ENCODE peak calls at places on chromosome 18, in ten cellular contexts. One of them, this sample, is unnamed.
A peak's percentile ranks its signal among the peaks of the same experiment; 100 is the strongest.

GRCh38 chr18:39380823-39381222 is 1815.2 kb upstream of the CELF4 start:
- DNase-seq in nucleus accumbens: no peak
- DNase-seq in amniotic epithelial cell: no peak
- DNase-seq in effector memory CD8-positive, alpha-beta T cell: no peak
- DNase-seq in BJ: no peak
- DNase-seq in OCI-LY7: no peak
- DNase-seq in GM12892: no peak
- DNase-seq in breast epithelium: no peak
- DNase-seq in M059J: no peak
- DNase-seq in stimulated activated CD8-positive, alpha-beta memory T cell treated with anti-CD3 and anti-CD28 coated beads, Interleukin-15, amount 100 ng/mL, for 1 hour: no peak
- DNase-seq in this sample: no peak

GRCh38 chr18:46516555-46516954 is 140.5 kb downstream of the LOXHD1 start:
- DNase-seq in nucleus accumbens: no peak
- DNase-seq in amniotic epithelial cell: no peak
- DNase-seq in effector memory CD8-positive, alpha-beta T cell: no peak
- DNase-seq in BJ: no peak
- DNase-seq in OCI-LY7: no peak
- DNase-seq in GM12892: no peak
- DNase-seq in breast epithelium: no peak
- DNase-seq in M059J: no peak
- DNase-seq in stimulated activated CD8-positive, alpha-beta memory T cell treated with anti-CD3 and anti-CD28 coated beads, Interleukin-15, amount 100 ng/mL, for 1 hour: no peak
- DNase-seq in this sample: no peak

GRCh38 chr18:48356909-48357631 is 52.1 kb downstream of the ZBTB7C start:
- DNase-seq in nucleus accumbens: no peak
- DNase-seq in amniotic epithelial cell: no peak
- DNase-seq in effector memory CD8-positive, alpha-beta T cell: no peak
- DNase-seq in BJ: no peak
- DNase-seq in OCI-LY7: no peak
- DNase-seq in GM12892: no peak
- DNase-seq in breast epithelium: peak; percentile 76
- DNase-seq in M059J: no peak
- DNase-seq in stimulated activated CD8-positive, alpha-beta memory T cell treated with anti-CD3 and anti-CD28 coated beads, Interleukin-15, amount 100 ng/mL, for 1 hour: no peak
- DNase-seq in this sample: no peak

GRCh38 chr18:3816601-3817363 is 366.8 kb downstream of the TGIF1 start:
- DNase-seq in nucleus accumbens: no peak
- DNase-seq in amniotic epithelial cell: peak; percentile 100
- DNase-seq in effector memory CD8-positive, alpha-beta T cell: no peak
- DNase-seq in BJ: peak; percentile 97
- DNase-seq in OCI-LY7: no peak
- DNase-seq in GM12892: no peak
- DNase-seq in breast epithelium: no peak
- DNase-seq in M059J: peak; percentile 69
- DNase-seq in stimulated activated CD8-positive, alpha-beta memory T cell treated with anti-CD3 and anti-CD28 coated beads, Interleukin-15, amount 100 ng/mL, for 1 hour: no peak
- DNase-seq in this sample: no peak

GRCh38 chr18:75247041-75247551 is 36.5 kb downstream of the TSHZ1 start:
- DNase-seq in nucleus accumbens: no peak
- DNase-seq in amniotic epithelial cell: peak; percentile 79
- DNase-seq in effector memory CD8-positive, alpha-beta T cell: no peak
- DNase-seq in BJ: no peak
- DNase-seq in OCI-LY7: no peak
- DNase-seq in GM12892: no peak
- DNase-seq in breast epithelium: no peak
- DNase-seq in M059J: peak; percentile 22
- DNase-seq in stimulated activated CD8-positive, alpha-beta memory T cell treated with anti-CD3 and anti-CD28 coated beads, Interleukin-15, amount 100 ng/mL, for 1 hour: no peak
- DNase-seq in this sample: no peak

GRCh38 chr18:13279181-13280065 is 60.9 kb downstream of the LDLRAD4 start:
- DNase-seq in nucleus accumbens: no peak
- DNase-seq in amniotic epithelial cell: no peak
- DNase-seq in effector memory CD8-positive, alpha-beta T cell: no peak
- DNase-seq in BJ: no peak
- DNase-seq in OCI-LY7: no peak
- DNase-seq in GM12892: no peak
- DNase-seq in breast epithelium: no peak
- DNase-seq in M059J: no peak
- DNase-seq in stimulated activated CD8-positive, alpha-beta memory T cell treated with anti-CD3 and anti-CD28 coated beads, Interleukin-15, amount 100 ng/mL, for 1 hour: no peak
- DNase-seq in this sample: no peak

GRCh38 chr18:57359433-57359832 is 7.1 kb downstream of the ST8SIA3 start:
- DNase-seq in nucleus accumbens: no peak
- DNase-seq in amniotic epithelial cell: no peak
- DNase-seq in effector memory CD8-positive, alpha-beta T cell: no peak
- DNase-seq in BJ: no peak
- DNase-seq in OCI-LY7: no peak
- DNase-seq in GM12892: no peak
- DNase-seq in breast epithelium: no peak
- DNase-seq in M059J: no peak
- DNase-seq in stimulated activated CD8-positive, alpha-beta memory T cell treated with anti-CD3 and anti-CD28 coated beads, Interleukin-15, amount 100 ng/mL, for 1 hour: no peak
- DNase-seq in this sample: no peak

GRCh38 chr18:36176739-36177138 is 10.6 kb upstream of the MOCOS start:
- DNase-seq in nucleus accumbens: no peak
- DNase-seq in amniotic epithelial cell: no peak
- DNase-seq in effector memory CD8-positive, alpha-beta T cell: no peak
- DNase-seq in BJ: no peak
- DNase-seq in OCI-LY7: no peak
- DNase-seq in GM12892: no peak
- DNase-seq in breast epithelium: no peak
- DNase-seq in M059J: peak; percentile 97
- DNase-seq in stimulated activated CD8-positive, alpha-beta memory T cell treated with anti-CD3 and anti-CD28 coated beads, Interleukin-15, amount 100 ng/mL, for 1 hour: no peak
- DNase-seq in this sample: no peak

GRCh38 chr18:78998350-78999055 is 18.9 kb downstream of the SALL3 start:
- DNase-seq in nucleus accumbens: no peak
- DNase-seq in amniotic epithelial cell: no peak
- DNase-seq in effector memory CD8-positive, alpha-beta T cell: no peak
- DNase-seq in BJ: no peak
- DNase-seq in OCI-LY7: no peak
- DNase-seq in GM12892: no peak
- DNase-seq in breast epithelium: no peak
- DNase-seq in M059J: no peak
- DNase-seq in stimulated activated CD8-positive, alpha-beta memory T cell treated with anti-CD3 and anti-CD28 coated beads, Interleukin-15, amount 100 ng/mL, for 1 hour: no peak
- DNase-seq in this sample: no peak

GRCh38 chr18:40159141-40160017 is 1795.7 kb upstream of the PIK3C3 start:
- DNase-seq in nucleus accumbens: no peak
- DNase-seq in amniotic epithelial cell: peak; percentile 56
- DNase-seq in effector memory CD8-positive, alpha-beta T cell: no peak
- DNase-seq in BJ: no peak
- DNase-seq in OCI-LY7: no peak
- DNase-seq in GM12892: no peak
- DNase-seq in breast epithelium: no peak
- DNase-seq in M059J: peak; percentile 55
- DNase-seq in stimulated activated CD8-positive, alpha-beta memory T cell treated with anti-CD3 and anti-CD28 coated beads, Interleukin-15, amount 100 ng/mL, for 1 hour: no peak
- DNase-seq in this sample: no peak

GRCh38 chr18:46332956-46333355 is 228.8 kb downstream of the HAUS1 start:
- DNase-seq in nucleus accumbens: no peak
- DNase-seq in amniotic epithelial cell: no peak
- DNase-seq in effector memory CD8-positive, alpha-beta T cell: no peak
- DNase-seq in BJ: no peak
- DNase-seq in OCI-LY7: no peak
- DNase-seq in GM12892: no peak
- DNase-seq in breast epithelium: peak; percentile 24
- DNase-seq in M059J: no peak
- DNase-seq in stimulated activated CD8-positive, alpha-beta memory T cell treated with anti-CD3 and anti-CD28 coated beads, Interleukin-15, amount 100 ng/mL, for 1 hour: no peak
- DNase-seq in this sample: no peak

GRCh38 chr18:80106482-80107051 is 2.5 kb upstream of the ADNP2 start:
- DNase-seq in nucleus accumbens: no peak
- DNase-seq in amniotic epithelial cell: no peak
- DNase-seq in effector memory CD8-positive, alpha-beta T cell: no peak
- DNase-seq in BJ: no peak
- DNase-seq in OCI-LY7: no peak
- DNase-seq in GM12892: no peak
- DNase-seq in breast epithelium: no peak
- DNase-seq in M059J: peak; percentile 7
- DNase-seq in stimulated activated CD8-positive, alpha-beta memory T cell treated with anti-CD3 and anti-CD28 coated beads, Interleukin-15, amount 100 ng/mL, for 1 hour: no peak
- DNase-seq in this sample: no peak

GRCh38 chr18:76212958-76213357 is 282.1 kb downstream of the ZNF516 start:
- DNase-seq in nucleus accumbens: no peak
- DNase-seq in amniotic epithelial cell: no peak
- DNase-seq in effector memory CD8-positive, alpha-beta T cell: no peak
- DNase-seq in BJ: no peak
- DNase-seq in OCI-LY7: peak; percentile 63
- DNase-seq in GM12892: no peak
- DNase-seq in breast epithelium: no peak
- DNase-seq in M059J: no peak
- DNase-seq in stimulated activated CD8-positive, alpha-beta memory T cell treated with anti-CD3 and anti-CD28 coated beads, Interleukin-15, amount 100 ng/mL, for 1 hour: no peak
- DNase-seq in this sample: no peak

GRCh38 chr18:75132471-75132870 is 76.5 kb downstream of the PTGR3 start:
- DNase-seq in nucleus accumbens: no peak
- DNase-seq in amniotic epithelial cell: no peak
- DNase-seq in effector memory CD8-positive, alpha-beta T cell: no peak
- DNase-seq in BJ: no peak
- DNase-seq in OCI-LY7: no peak
- DNase-seq in GM12892: no peak
- DNase-seq in breast epithelium: peak; percentile 7
- DNase-seq in M059J: no peak
- DNase-seq in stimulated activated CD8-positive, alpha-beta memory T cell treated with anti-CD3 and anti-CD28 coated beads, Interleukin-15, amount 100 ng/mL, for 1 hour: no peak
- DNase-seq in this sample: no peak

GRCh38 chr18:72849671-72850070 is 18.1 kb downstream of the NETO1 start:
- DNase-seq in nucleus accumbens: no peak
- DNase-seq in amniotic epithelial cell: no peak
- DNase-seq in effector memory CD8-positive, alpha-beta T cell: no peak
- DNase-seq in BJ: no peak
- DNase-seq in OCI-LY7: no peak
- DNase-seq in GM12892: no peak
- DNase-seq in breast epithelium: no peak
- DNase-seq in M059J: no peak
- DNase-seq in stimulated activated CD8-positive, alpha-beta memory T cell treated with anti-CD3 and anti-CD28 coated beads, Interleukin-15, amount 100 ng/mL, for 1 hour: no peak
- DNase-seq in this sample: no peak

GRCh38 chr18:832085-832681 is 20.1 kb upstream of the YES1 start:
- DNase-seq in nucleus accumbens: no peak
- DNase-seq in amniotic epithelial cell: no peak
- DNase-seq in effector memory CD8-positive, alpha-beta T cell: no peak
- DNase-seq in BJ: no peak
- DNase-seq in OCI-LY7: no peak
- DNase-seq in GM12892: no peak
- DNase-seq in breast epithelium: no peak
- DNase-seq in M059J: peak; percentile 17
- DNase-seq in stimulated activated CD8-positive, alpha-beta memory T cell treated with anti-CD3 and anti-CD28 coated beads, Interleukin-15, amount 100 ng/mL, for 1 hour: no peak
- DNase-seq in this sample: no peak

GRCh38 chr18:62963522-62963921 is 248.2 kb downstream of the PHLPP1 start:
- DNase-seq in nucleus accumbens: no peak
- DNase-seq in amniotic epithelial cell: peak; percentile 56
- DNase-seq in effector memory CD8-positive, alpha-beta T cell: no peak
- DNase-seq in BJ: no peak
- DNase-seq in OCI-LY7: no peak
- DNase-seq in GM12892: no peak
- DNase-seq in breast epithelium: no peak
- DNase-seq in M059J: no peak
- DNase-seq in stimulated activated CD8-positive, alpha-beta memory T cell treated with anti-CD3 and anti-CD28 coated beads, Interleukin-15, amount 100 ng/mL, for 1 hour: no peak
- DNase-seq in this sample: no peak

GRCh38 chr18:22499421-22499820 is 81.7 kb upstream of the CTAGE1 start:
- DNase-seq in nucleus accumbens: no peak
- DNase-seq in amniotic epithelial cell: no peak
- DNase-seq in effector memory CD8-positive, alpha-beta T cell: no peak
- DNase-seq in BJ: no peak
- DNase-seq in OCI-LY7: no peak
- DNase-seq in GM12892: no peak
- DNase-seq in breast epithelium: no peak
- DNase-seq in M059J: peak; percentile 42
- DNase-seq in stimulated activated CD8-positive, alpha-beta memory T cell treated with anti-CD3 and anti-CD28 coated beads, Interleukin-15, amount 100 ng/mL, for 1 hour: no peak
- DNase-seq in this sample: no peak

GRCh38 chr18:9782073-9782857 is 74.2 kb downstream of the RAB31 start:
- DNase-seq in nucleus accumbens: no peak
- DNase-seq in amniotic epithelial cell: peak; percentile 99
- DNase-seq in effector memory CD8-positive, alpha-beta T cell: no peak
- DNase-seq in BJ: peak; percentile 90
- DNase-seq in OCI-LY7: no peak
- DNase-seq in GM12892: no peak
- DNase-seq in breast epithelium: no peak
- DNase-seq in M059J: peak; percentile 83
- DNase-seq in stimulated activated CD8-positive, alpha-beta memory T cell treated with anti-CD3 and anti-CD28 coated beads, Interleukin-15, amount 100 ng/mL, for 1 hour: no peak
- DNase-seq in this sample: no peak

GRCh38 chr18:32308493-32309120 is 118.8 kb downstream of the MEP1B start:
- DNase-seq in nucleus accumbens: no peak
- DNase-seq in amniotic epithelial cell: peak; percentile 91
- DNase-seq in effector memory CD8-positive, alpha-beta T cell: no peak
- DNase-seq in BJ: peak; percentile 22
- DNase-seq in OCI-LY7: no peak
- DNase-seq in GM12892: no peak
- DNase-seq in breast epithelium: no peak
- DNase-seq in M059J: peak; percentile 36
- DNase-seq in stimulated activated CD8-positive, alpha-beta memory T cell treated with anti-CD3 and anti-CD28 coated beads, Interleukin-15, amount 100 ng/mL, for 1 hour: no peak
- DNase-seq in this sample: no peak

GRCh38 chr18:63890950-63891304 is 3.4 kb downstream of the SERPINB2 start:
- DNase-seq in nucleus accumbens: no peak
- DNase-seq in amniotic epithelial cell: no peak
- DNase-seq in effector memory CD8-positive, alpha-beta T cell: no peak
- DNase-seq in BJ: no peak
- DNase-seq in OCI-LY7: no peak
- DNase-seq in GM12892: no peak
- DNase-seq in breast epithelium: no peak
- DNase-seq in M059J: peak; percentile 65
- DNase-seq in stimulated activated CD8-positive, alpha-beta memory T cell treated with anti-CD3 and anti-CD28 coated beads, Interleukin-15, amount 100 ng/mL, for 1 hour: no peak
- DNase-seq in this sample: no peak

GRCh38 chr18:56873441-56874140 is 222.4 kb downstream of the WDR7 start:
- DNase-seq in nucleus accumbens: peak; percentile 8
- DNase-seq in amniotic epithelial cell: peak; percentile 10
- DNase-seq in effector memory CD8-positive, alpha-beta T cell: no peak
- DNase-seq in BJ: no peak
- DNase-seq in OCI-LY7: peak; percentile 17
- DNase-seq in GM12892: no peak
- DNase-seq in breast epithelium: no peak
- DNase-seq in M059J: no peak
- DNase-seq in stimulated activated CD8-positive, alpha-beta memory T cell treated with anti-CD3 and anti-CD28 coated beads, Interleukin-15, amount 100 ng/mL, for 1 hour: no peak
- DNase-seq in this sample: no peak

GRCh38 chr18:10860937-10861336 is 288.4 kb downstream of the PIEZO2 start:
- DNase-seq in nucleus accumbens: no peak
- DNase-seq in amniotic epithelial cell: peak; percentile 73
- DNase-seq in effector memory CD8-positive, alpha-beta T cell: no peak
- DNase-seq in BJ: no peak
- DNase-seq in OCI-LY7: no peak
- DNase-seq in GM12892: no peak
- DNase-seq in breast epithelium: no peak
- DNase-seq in M059J: peak; percentile 90
- DNase-seq in stimulated activated CD8-positive, alpha-beta memory T cell treated with anti-CD3 and anti-CD28 coated beads, Interleukin-15, amount 100 ng/mL, for 1 hour: no peak
- DNase-seq in this sample: no peak

GRCh38 chr18:51196116-51196810 is 1.2 kb downstream of the MEX3C start:
- DNase-seq in nucleus accumbens: peak; percentile 29
- DNase-seq in amniotic epithelial cell: peak; percentile 26
- DNase-seq in effector memory CD8-positive, alpha-beta T cell: peak; percentile 49
- DNase-seq in BJ: no peak
- DNase-seq in OCI-LY7: peak; percentile 31
- DNase-seq in GM12892: peak; percentile 29
- DNase-seq in breast epithelium: peak; percentile 62
- DNase-seq in M059J: peak; percentile 59
- DNase-seq in stimulated activated CD8-positive, alpha-beta memory T cell treated with anti-CD3 and anti-CD28 coated beads, Interleukin-15, amount 100 ng/mL, for 1 hour: no peak
- DNase-seq in this sample: peak; percentile 21

GRCh38 chr18:28032177-28032576 is 144.8 kb downstream of the CDH2 start:
- DNase-seq in nucleus accumbens: no peak
- DNase-seq in amniotic epithelial cell: no peak
- DNase-seq in effector memory CD8-positive, alpha-beta T cell: no peak
- DNase-seq in BJ: no peak
- DNase-seq in OCI-LY7: no peak
- DNase-seq in GM12892: no peak
- DNase-seq in breast epithelium: no peak
- DNase-seq in M059J: no peak
- DNase-seq in stimulated activated CD8-positive, alpha-beta memory T cell treated with anti-CD3 and anti-CD28 coated beads, Interleukin-15, amount 100 ng/mL, for 1 hour: no peak
- DNase-seq in this sample: no peak

GRCh38 chr18:73551211-73551610 is 596.4 kb downstream of the FBXO15 start:
- DNase-seq in nucleus accumbens: no peak
- DNase-seq in amniotic epithelial cell: no peak
- DNase-seq in effector memory CD8-positive, alpha-beta T cell: no peak
- DNase-seq in BJ: no peak
- DNase-seq in OCI-LY7: no peak
- DNase-seq in GM12892: no peak
- DNase-seq in breast epithelium: no peak
- DNase-seq in M059J: no peak
- DNase-seq in stimulated activated CD8-positive, alpha-beta memory T cell treated with anti-CD3 and anti-CD28 coated beads, Interleukin-15, amount 100 ng/mL, for 1 hour: no peak
- DNase-seq in this sample: no peak

GRCh38 chr18:22800551-22800951 is 132.6 kb upstream of the RBBP8 start:
- DNase-seq in nucleus accumbens: no peak
- DNase-seq in amniotic epithelial cell: peak; percentile 62
- DNase-seq in effector memory CD8-positive, alpha-beta T cell: no peak
- DNase-seq in BJ: no peak
- DNase-seq in OCI-LY7: no peak
- DNase-seq in GM12892: no peak
- DNase-seq in breast epithelium: no peak
- DNase-seq in M059J: peak; percentile 4
- DNase-seq in stimulated activated CD8-positive, alpha-beta memory T cell treated with anti-CD3 and anti-CD28 coated beads, Interleukin-15, amount 100 ng/mL, for 1 hour: no peak
- DNase-seq in this sample: no peak

GRCh38 chr18:3447035-3447894 is 2.7 kb upstream of the TGIF1 start:
- DNase-seq in nucleus accumbens: peak; percentile 54
- DNase-seq in amniotic epithelial cell: peak; percentile 89
- DNase-seq in effector memory CD8-positive, alpha-beta T cell: no peak
- DNase-seq in BJ: no peak
- DNase-seq in OCI-LY7: no peak
- DNase-seq in GM12892: no peak
- DNase-seq in breast epithelium: peak; percentile 56
- DNase-seq in M059J: no peak
- DNase-seq in stimulated activated CD8-positive, alpha-beta memory T cell treated with anti-CD3 and anti-CD28 coated beads, Interleukin-15, amount 100 ng/mL, for 1 hour: peak; percentile 4
- DNase-seq in this sample: no peak

This sample was measured in activated CD4-positive, CD25-positive, alpha-beta regulatory T cell treated with anti-CD3 and anti-CD28 coated beads, Interleukin-2, amount 50 U/mL, for 16 hours.